ENCODE peak calls at places on chromosomes 1 and 21, in eight cellular contexts. Y, B, I, O, P, F, S and U are unnamed samples.

GRCh38 chr1:75520862-75521261 is 90.1 kb downstream of the SLC44A5 start:
- DNase-seq in Y (no peak), B (no peak), I (peak), O (peak), P (no peak), F (no peak), S (no peak), U (no peak)

GRCh38 chr21:32094792-32095191 is 184.1 kb downstream of the MIS18A start:
- DNase-seq in Y (no peak), B (peak), I (peak), O (no peak), P (no peak), F (no peak), S (no peak), U (peak)

GRCh38 chr1:222979561-222979960 is 163.5 kb downstream of the TLR5 start:
- DNase-seq in Y (no peak), B (no peak), I (no peak), O (no peak), P (no peak), F (no peak), S (no peak), U (no peak)

GRCh38 chr1:39623053-39623452 is 16.4 kb downstream of the HEYL start:
- DNase-seq in Y (peak), B (no peak), I (no peak), O (no peak), P (peak), F (no peak), S (no peak), U (no peak)

GRCh38 chr1:30606166-30606565 is 117.2 kb downstream of the MATN1 start:
- DNase-seq in Y (no peak), B (no peak), I (no peak), O (no peak), P (no peak), F (no peak), S (no peak), U (no peak)

GRCh38 chr1:213656482-213656881 is 331.3 kb upstream of the PROX1 start:
- DNase-seq in Y (no peak), B (no peak), I (no peak), O (peak), P (no peak), F (no peak), S (no peak), U (no peak)

GRCh38 chr1:187509091-187509490 is 680.3 kb downstream of the PLA2G4A start:
- DNase-seq in Y (no peak), B (no peak), I (no peak), O (no peak), P (no peak), F (no peak), S (no peak), U (no peak)

GRCh38 chr1:168696125-168696524 is 32.9 kb downstream of the DPT start:
- DNase-seq in Y (no peak), B (no peak), I (no peak), O (no peak), P (no peak), F (no peak), S (no peak), U (no peak)

GRCh38 chr1:230103341-230104173 is 36.5 kb downstream of the GALNT2 start:
- DNase-seq in Y (no peak), B (no peak), I (no peak), O (no peak), P (no peak), F (no peak), S (no peak), U (no peak)

GRCh38 chr1:226717256-226717909 is 21.7 kb downstream of the ITPKB start:
- DNase-seq in Y (no peak), B (no peak), I (no peak), O (no peak), P (no peak), F (no peak), S (no peak), U (no peak)

GRCh38 chr21:38346286-38346685 is 89.5 kb downstream of the KCNJ15 start:
- DNase-seq in Y (no peak), B (no peak), I (no peak), O (no peak), P (no peak), F (no peak), S (no peak), U (no peak)

DNA sequence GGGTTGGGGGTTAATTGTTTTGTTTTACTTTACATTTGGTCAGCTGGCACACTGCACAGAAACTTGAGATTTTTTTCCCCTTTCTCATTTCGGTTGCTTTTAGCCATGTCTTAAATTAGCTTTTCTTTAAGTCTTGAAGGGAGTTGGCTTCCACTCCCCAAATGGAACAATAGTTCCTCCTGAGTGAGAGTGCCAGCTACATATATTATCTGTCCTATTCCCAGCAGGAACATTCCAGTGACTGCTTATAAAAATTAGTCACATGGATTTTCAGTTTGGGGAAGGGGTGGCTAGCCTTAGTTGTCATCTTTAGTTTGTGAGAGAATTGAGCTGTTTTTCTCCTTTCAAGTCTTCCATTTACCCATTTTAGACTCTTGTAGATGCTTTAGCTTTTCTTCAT is 510.2 kb upstream of the CXADR start:
- DNase-seq in Y (no peak), B (no peak), I (no peak), O (no peak), P (no peak), F (no peak), S (no peak), U (no peak)
- H3K9ac ChIP-seq in Y (no peak), B (no peak), I (no peak), O (no peak), P (no peak), F (no peak), S (no peak), U (peak)

GRCh38 chr1:28915036-28915895 is 897 bp downstream of the EPB41 start:
- DNase-seq in Y (no peak), B (no peak), I (peak), O (peak), P (peak), F (no peak), S (no peak), U (no peak)

GRCh38 chr1:28910379-28911125 is 3.8 kb upstream of the EPB41 start:
- DNase-seq in Y (no peak), B (no peak), I (no peak), O (no peak), P (no peak), F (no peak), S (no peak), U (no peak)

GRCh38 chr1:28913786-28914227 is 562 bp upstream of the EPB41 start:
- DNase-seq in Y (no peak), B (no peak), I (no peak), O (no peak), P (no peak), F (no peak), S (no peak), U (no peak)

GRCh38 chr1:28917757-28918118 is 3.4 kb downstream of the EPB41 start:
- DNase-seq in Y (no peak), B (no peak), I (no peak), O (no peak), P (no peak), F (no peak), S (no peak), U (no peak)

GRCh38 chr1:28914228-28915035 is at the start of gene EPB41:
- DNase-seq in Y (peak), B (peak), I (peak), O (peak), P (peak), F (peak), S (peak), U (peak)
- TF ChIP-seq POLR2AphosphoS5 in Y (no peak), B (no peak), I (peak), O (no peak), P (no peak), F (no peak), S (peak), U (peak)

GRCh38 chr1:221166162-221166500 is 286.9 kb downstream of the HLX start:
- DNase-seq in Y (no peak), B (no peak), I (no peak), O (no peak), P (peak), F (no peak), S (no peak), U (no peak)
- H3K9ac ChIP-seq in Y (no peak), B (no peak), I (no peak), O (no peak), P (no peak), F (no peak), S (no peak), U (no peak)

DNA sequence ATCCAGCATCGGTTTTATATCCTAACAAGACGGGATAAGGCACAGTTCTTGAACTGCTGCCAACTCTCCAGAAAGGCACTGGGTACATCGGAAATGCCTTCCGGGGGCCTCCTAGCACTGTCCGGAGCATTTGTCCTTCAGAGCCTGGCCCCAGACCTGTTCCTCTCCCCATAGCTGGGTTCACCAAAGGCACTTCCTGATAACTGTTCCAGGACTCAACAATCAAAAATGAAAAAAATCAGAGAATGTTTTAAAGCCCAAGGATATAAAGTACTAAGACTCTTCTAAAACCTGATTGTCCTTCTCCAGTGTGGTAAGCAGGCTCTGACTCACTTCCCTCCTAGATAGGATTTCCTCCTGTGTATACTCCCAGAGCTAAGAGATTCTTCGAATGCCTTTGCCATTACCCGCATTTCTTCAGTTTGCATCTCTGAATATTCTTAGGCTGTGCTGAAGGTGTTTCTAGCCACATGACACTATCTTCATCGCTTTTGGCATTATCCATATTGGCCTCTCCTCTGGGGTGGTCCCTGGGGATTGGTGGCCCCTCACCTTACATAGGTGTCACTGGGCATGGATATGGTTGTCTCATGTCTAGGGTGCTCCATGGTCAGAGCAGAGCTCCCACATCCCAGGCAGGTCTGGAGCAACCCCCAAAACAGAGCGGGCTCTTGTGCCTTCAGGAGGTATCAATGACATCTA is 112.9 kb downstream of the ZBTB18 start:
- DNase-seq in Y (no peak), B (peak), I (peak), O (no peak), P (no peak), F (no peak), S (peak), U (peak)
- TF ChIP-seq POLR2AphosphoS5 in Y (no peak), B (no peak), I (peak), O (no peak), P (peak), F (no peak), S (no peak), U (no peak)

GRCh38 chr21:45995686-45996179 is 14.2 kb downstream of the COL6A1 start:
- DNase-seq in Y (no peak), B (peak), I (no peak), O (no peak), P (no peak), F (no peak), S (no peak), U (no peak)
- H3K9ac ChIP-seq in Y (peak), B (peak), I (no peak), O (peak), P (no peak), F (no peak), S (no peak), U (no peak)

GRCh38 chr21:35932232-35932911 is 128.0 kb downstream of the SETD4 start:
- DNase-seq in Y (no peak), B (peak), I (peak), O (no peak), P (no peak), F (peak), S (no peak), U (no peak)
- TF ChIP-seq POLR2AphosphoS5 in Y (no peak), B (no peak), I (peak), O (no peak), P (peak), F (no peak), S (no peak), U (no peak)

GRCh38 chr1:54118704-54119103 is 34.1 kb downstream of the CDCP2 start:
- DNase-seq in Y (no peak), B (no peak), I (no peak), O (no peak), P (no peak), F (no peak), S (no peak), U (no peak)
- H3K9ac ChIP-seq in Y (no peak), B (no peak), I (no peak), O (no peak), P (no peak), F (no peak), S (no peak), U (no peak)

DNA sequence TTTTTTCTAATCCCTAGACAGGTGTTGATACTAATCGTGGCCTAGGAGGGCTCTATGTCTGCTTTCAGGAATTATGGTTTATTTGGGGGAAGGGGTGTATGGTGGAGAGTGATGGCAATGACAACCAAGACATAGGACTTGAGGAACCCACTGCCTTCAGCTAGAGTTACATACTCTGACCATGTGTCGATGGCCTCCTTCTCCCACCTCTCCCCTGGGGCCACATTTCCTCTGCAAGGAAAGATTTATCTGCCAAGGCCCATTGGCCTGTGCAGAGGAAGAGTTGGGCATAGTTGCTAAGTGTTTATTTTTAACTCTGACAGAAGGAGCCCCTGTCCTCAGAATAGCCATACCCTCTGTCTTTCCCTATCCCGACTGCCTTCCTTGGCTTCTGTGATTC is 9.4 kb downstream of the MAPKAPK2 start:
- DNase-seq in Y (peak), B (no peak), I (no peak), O (no peak), P (no peak), F (no peak), S (no peak), U (no peak)
- TF ChIP-seq POLR2AphosphoS5 in Y (peak), B (no peak), I (no peak), O (no peak), P (no peak), F (no peak), S (no peak), U (no peak)

DNA sequence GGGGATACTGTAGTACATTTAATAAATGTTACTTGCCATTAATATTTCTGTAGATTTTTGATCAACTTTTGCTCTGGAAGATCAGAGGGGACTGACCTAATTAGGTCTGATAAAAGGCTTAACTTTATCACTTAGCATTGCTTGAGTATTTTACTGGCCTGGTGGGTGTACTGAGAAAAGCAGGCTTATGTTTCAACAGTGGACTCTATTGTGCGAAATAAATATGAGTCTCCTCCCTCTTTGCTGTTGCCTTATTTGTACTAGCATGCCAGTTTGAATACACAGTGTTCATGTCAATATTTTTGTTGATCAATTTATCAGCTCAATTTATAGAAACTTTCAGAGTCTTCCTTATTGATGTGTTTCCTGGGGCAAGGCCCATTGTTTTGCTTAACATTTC is 49.1 kb downstream of the EBNA1BP2 start:
- DNase-seq in Y (no peak), B (no peak), I (no peak), O (no peak), P (no peak), F (no peak), S (no peak), U (no peak)
- H3K9ac ChIP-seq in Y (no peak), B (no peak), I (no peak), O (no peak), P (no peak), F (no peak), S (no peak), U (no peak)